ENCODE peak calls at places on chromosomes 3 and 15, in seven cellular contexts. G, I, N, K, O, V and C are unnamed samples.

GRCh38 chr3:24437326-24437725 is 57.3 kb downstream of the THRB start:
- DNase-seq in V (no peak), I (no peak), O (no peak), K (no peak), N (no peak), G (no peak), C (no peak)

GRCh38 chr3:115695081-115695480 is 71.8 kb downstream of the GAP43 start:
- DNase-seq in O (no peak), I (no peak), G (no peak), N (no peak), K (no peak), V (no peak), C (no peak)

GRCh38 chr15:68749365-68750141 is 71.1 kb downstream of the ANP32A start:
- DNase-seq in N (no peak), O (peak), I (no peak), G (no peak), K (no peak), V (no peak), C (no peak)

GRCh38 chr3:134608957-134609525 is 41.8 kb downstream of the KY start:
- DNase-seq in O (no peak), I (no peak), N (no peak), G (no peak), V (no peak), K (no peak), C (no peak)

GRCh38 chr3:196757876-196758739 is 18.5 kb downstream of the PAK2 start:
- DNase-seq in I (no peak), K (no peak), G (no peak), N (no peak), V (peak), O (peak), C (no peak)

GRCh38 chr3:71129611-71130515 is 453.7 kb downstream of the FOXP1 start:
- DNase-seq in G (no peak), K (peak), N (no peak), V (peak), I (no peak), O (peak), C (no peak)

GRCh38 chr3:24052446-24052845 is 107.4 kb downstream of the NR1D2 start:
- DNase-seq in K (no peak), O (no peak), G (no peak), I (no peak), N (no peak), V (no peak), C (no peak)

GRCh38 chr3:169189486-169189885 is 474.0 kb downstream of the MECOM start:
- DNase-seq in O (no peak), V (no peak), G (no peak), K (no peak), N (no peak), I (no peak), C (no peak)

GRCh38 chr3:112407214-112407887 is 74.4 kb downstream of the CD200 start:
- DNase-seq in K (no peak), G (no peak), I (no peak), V (no peak), N (no peak), O (no peak), C (no peak)

GRCh38 chr3:152203677-152204076 is 65.1 kb upstream of the MBNL1 start:
- DNase-seq in N (no peak), O (no peak), K (no peak), V (no peak), I (no peak), G (no peak), C (no peak)

GRCh38 chr3:122353901-122354401 is 28.9 kb downstream of the CSTA start:
- DNase-seq in K (no peak), N (no peak), I (no peak), V (no peak), G (no peak), O (no peak), C (no peak)

GRCh38 chr3:99409961-99410360 is 228.4 kb upstream of the COL8A1 start:
- DNase-seq in I (no peak), V (no peak), K (no peak), N (no peak), G (no peak), O (no peak), C (no peak)

GRCh38 chr3:23826382-23827061 is 20.8 kb downstream of the UBE2E1 start:
- DNase-seq in K (no peak), O (no peak), G (no peak), I (no peak), N (no peak), V (no peak), C (no peak)

GRCh38 chr15:74752486-74753395 is 4.1 kb downstream of the CYP1A2 start:
- DNase-seq in G (no peak), I (no peak), K (no peak), V (peak), N (no peak), O (peak), C (peak)

GRCh38 chr3:24410861-24411260 is 83.8 kb downstream of the THRB start:
- DNase-seq in O (no peak), G (no peak), V (no peak), N (no peak), I (no peak), K (no peak), C (no peak)

GRCh38 chr3:98808071-98808470 is 44.9 kb downstream of the ST3GAL6 start:
- DNase-seq in K (no peak), O (no peak), V (no peak), N (no peak), I (no peak), G (no peak), C (no peak)

GRCh38 chr3:121529308-121529707 is 16.5 kb downstream of the POLQ start:
- DNase-seq in O (peak), K (no peak), V (peak), N (no peak), I (no peak), G (no peak), C (peak)

GRCh38 chr3:16842710-16843270 is 42.0 kb upstream of the PLCL2 start:
- DNase-seq in V (no peak), O (no peak), G (no peak), K (no peak), I (no peak), N (peak), C (no peak)

GRCh38 chr3:98766924-98767323 is 3.8 kb downstream of the ST3GAL6 start:
- DNase-seq in G (no peak), V (no peak), I (no peak), K (no peak), O (no peak), N (no peak), C (no peak)

GRCh38 chr15:98888839-98889479 is 118.6 kb downstream of the PGPEP1L start:
- DNase-seq in I (no peak), O (peak), N (no peak), K (no peak), V (peak), G (no peak), C (no peak)

GRCh38 chr3:136642714-136643113 is 109.5 kb downstream of the STAG1 start:
- DNase-seq in N (no peak), G (no peak), O (no peak), I (no peak), K (no peak), V (no peak), C (no peak)

GRCh38 chr3:20145874-20146273 is 40.1 kb downstream of the SGO1 start:
- DNase-seq in V (no peak), G (no peak), I (no peak), O (no peak), N (no peak), K (no peak), C (no peak)

GRCh38 chr15:28886431-28887343 is 913 bp downstream of the APBA2 start:
- DNase-seq in G (no peak), K (no peak), N (no peak), O (no peak), I (no peak), V (no peak), C (no peak)

GRCh38 chr15:47411733-47412530 is 305.4 kb upstream of the SEMA6D start:
- DNase-seq in I (no peak), K (no peak), N (no peak), G (no peak), O (no peak), V (no peak), C (no peak)

GRCh38 chr3:73365756-73366397 is 258.9 kb downstream of the PDZRN3 start:
- DNase-seq in N (no peak), K (peak), V (peak), I (peak), G (no peak), O (peak), C (no peak)

GRCh38 chr3:142861926-142862325 is 27.0 kb downstream of the PCOLCE2 start:
- DNase-seq in K (no peak), O (no peak), I (no peak), N (no peak), V (no peak), G (no peak), C (no peak)

GRCh38 chr3:135017494-135017893 is 222.4 kb downstream of the EPHB1 start:
- DNase-seq in O (no peak), V (no peak), I (no peak), K (no peak), N (no peak), G (no peak), C (no peak)

GRCh38 chr15:57406040-57406772 is 29.9 kb downstream of the CGNL1 start:
- DNase-seq in V (no peak), N (no peak), I (no peak), K (no peak), G (no peak), O (peak), C (no peak)

GRCh38 chr3:138097192-138097829 is 18.1 kb downstream of the DZIP1L start:
- DNase-seq in I (no peak), O (no peak), N (no peak), G (no peak), K (no peak), V (no peak), C (no peak)

GRCh38 chr15:35557544-35557943 is 11.6 kb upstream of the DPH6 start:
- DNase-seq in O (peak), I (no peak), K (no peak), N (no peak), V (peak), G (no peak), C (peak)

GRCh38 chr15:35107122-35107521 is 22.0 kb upstream of the NANOGP8 start:
- DNase-seq in O (peak), I (no peak), V (no peak), N (no peak), G (no peak), K (no peak), C (no peak)

GRCh38 chr3:139312959-139313358 is 30.9 kb upstream of the MRPS22 start:
- DNase-seq in V (peak), G (no peak), N (no peak), I (no peak), O (peak), K (no peak), C (peak)

GRCh38 chr15:65460948-65461347 is 38.2 kb upstream of the IGDCC4 start:
- DNase-seq in O (peak), G (no peak), K (no peak), V (peak), N (no peak), I (no peak), C (no peak)

GRCh38 chr3:50714953-50715352 is 40.2 kb downstream of the DOCK3 start:
- DNase-seq in G (no peak), V (no peak), N (no peak), O (peak), I (no peak), K (no peak), C (no peak)
- TF ChIP-seq CTCF in G (no peak), V (no peak), N (no peak), O (no peak), I (no peak), K (no peak), C (no peak)

GRCh38 chr3:50610181-50610971 is 1.2 kb downstream of the CISH start:
- DNase-seq in O (no peak), I (no peak), K (peak), V (no peak), N (peak), G (no peak), C (no peak)
- TF ChIP-seq CTCF in O (no peak), I (no peak), K (no peak), V (no peak), N (no peak), G (no peak), C (no peak)

GRCh38 chr3:189967254-189967865 is 153.3 kb downstream of the P3H2 start:
- DNase-seq in G (peak), N (no peak), O (peak), V (peak), I (no peak), K (no peak), C (peak)

GRCh38 chr3:189966843-189967242 is 153.9 kb downstream of the P3H2 start:
- DNase-seq in O (no peak), I (no peak), N (no peak), V (no peak), K (no peak), G (no peak), C (no peak)

GRCh38 chr3:189964623-189965022 is 156.1 kb downstream of the P3H2 start:
- DNase-seq in I (no peak), O (no peak), N (no peak), G (no peak), K (no peak), V (no peak), C (no peak)

GRCh38 chr3:189962466-189962865 is 158.2 kb downstream of the P3H2 start:
- DNase-seq in O (no peak), I (no peak), N (no peak), K (no peak), G (no peak), V (no peak), C (no peak)

GRCh38 chr3:189961525-189962161 is 159.1 kb downstream of the P3H2 start:
- DNase-seq in G (peak), I (peak), N (peak), K (peak), O (peak), V (peak), C (peak)
- TF ChIP-seq CTCF in G (peak), I (peak), N (peak), K (peak), O (peak), V (peak), C (peak)

GRCh38 chr3:183178512-183178832 is 15.9 kb upstream of the LAMP3 start:
- DNase-seq in K (no peak), N (no peak), V (no peak), I (no peak), O (no peak), G (no peak), C (no peak)
- TF ChIP-seq CTCF in K (no peak), N (no peak), V (no peak), I (no peak), O (no peak), G (no peak), C (no peak)

DNA sequence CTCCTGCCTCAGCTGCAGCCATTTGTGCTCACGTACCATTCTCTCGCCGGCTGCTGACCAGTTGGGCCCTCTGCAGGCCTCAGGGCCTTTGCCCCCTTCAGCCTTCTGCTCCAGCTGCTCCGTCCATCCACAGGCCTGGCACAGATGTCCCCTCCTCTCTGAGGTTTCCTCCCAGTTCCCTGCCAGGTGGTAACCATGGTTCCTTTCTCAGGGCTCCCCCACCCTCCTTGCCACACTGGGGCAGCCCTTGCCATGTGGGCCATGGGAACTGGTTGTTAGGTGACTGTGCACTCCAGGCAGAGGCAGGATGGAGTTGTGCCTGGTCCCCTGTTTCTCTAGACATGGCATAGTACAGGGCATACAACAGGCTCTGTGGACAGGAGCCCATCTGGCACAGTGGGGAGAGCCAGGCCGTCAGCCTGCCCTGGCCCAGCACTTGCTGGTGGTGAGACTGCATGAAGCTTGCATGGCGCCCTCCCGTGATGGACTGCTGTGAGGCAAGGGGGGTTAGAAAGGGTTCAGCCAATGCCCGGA is 148.9 kb downstream of the DNAJB8 start:
- DNase-seq in N (no peak), O (no peak), I (no peak), K (no peak), V (no peak), G (no peak), C (no peak)
- TF ChIP-seq CTCF in N (no peak), O (no peak), I (no peak), K (no peak), V (no peak), G (no peak), C (no peak)